ENCODE peak calls at places on chromosomes 3 and 15, in ten cellular contexts. One of them, this sample, is unnamed.

GRCh38 chr15:24696855-24697254 is 21.3 kb downstream of the NPAP1 start:
- DNase-seq in activated CD8-positive, alpha-beta memory T cell treated with anti-CD3 and anti-CD28 coated beads, Interleukin-2, amount 10 ng/mL, durations not matched to agents 7 days and 5 days: no peak
- DNase-seq in mesothelial cell of epicardium: no peak
- DNase-seq in B cell: no peak
- DNase-seq in A673: no peak
- DNase-seq in G401: no peak
- DNase-seq in retinal pigment epithelial cell: no peak
- DNase-seq in M059J: no peak
- DNase-seq in non-pigmented ciliary epithelial cell: no peak
- DNase-seq in MG63: no peak
- DNase-seq in this sample: peak

GRCh38 chr3:151431940-151432339 is 28.9 kb downstream of the IGSF10 start:
- DNase-seq in activated CD8-positive, alpha-beta memory T cell treated with anti-CD3 and anti-CD28 coated beads, Interleukin-2, amount 10 ng/mL, durations not matched to agents 7 days and 5 days: no peak
- DNase-seq in mesothelial cell of epicardium: no peak
- DNase-seq in B cell: no peak
- DNase-seq in A673: no peak
- DNase-seq in G401: no peak
- DNase-seq in retinal pigment epithelial cell: peak
- DNase-seq in M059J: peak
- DNase-seq in non-pigmented ciliary epithelial cell: peak
- DNase-seq in MG63: no peak
- DNase-seq in this sample: no peak

GRCh38 chr3:120200836-120201235 is 84.2 kb downstream of the GPR156 start:
- DNase-seq in activated CD8-positive, alpha-beta memory T cell treated with anti-CD3 and anti-CD28 coated beads, Interleukin-2, amount 10 ng/mL, durations not matched to agents 7 days and 5 days: no peak
- DNase-seq in mesothelial cell of epicardium: no peak
- DNase-seq in B cell: no peak
- DNase-seq in A673: no peak
- DNase-seq in G401: no peak
- DNase-seq in retinal pigment epithelial cell: no peak
- DNase-seq in M059J: no peak
- DNase-seq in non-pigmented ciliary epithelial cell: no peak
- DNase-seq in MG63: no peak
- DNase-seq in this sample: no peak

GRCh38 chr15:68484696-68485400 is 52.9 kb upstream of the ITGA11 start:
- DNase-seq in activated CD8-positive, alpha-beta memory T cell treated with anti-CD3 and anti-CD28 coated beads, Interleukin-2, amount 10 ng/mL, durations not matched to agents 7 days and 5 days: no peak
- DNase-seq in mesothelial cell of epicardium: no peak
- DNase-seq in B cell: no peak
- DNase-seq in A673: no peak
- DNase-seq in G401: no peak
- DNase-seq in retinal pigment epithelial cell: no peak
- DNase-seq in M059J: peak
- DNase-seq in non-pigmented ciliary epithelial cell: no peak
- DNase-seq in MG63: peak
- DNase-seq in this sample: peak

GRCh38 chr3:126607214-126607908 is 47.6 kb downstream of the TXNRD3 start:
- DNase-seq in activated CD8-positive, alpha-beta memory T cell treated with anti-CD3 and anti-CD28 coated beads, Interleukin-2, amount 10 ng/mL, durations not matched to agents 7 days and 5 days: peak
- DNase-seq in mesothelial cell of epicardium: no peak
- DNase-seq in B cell: no peak
- DNase-seq in A673: no peak
- DNase-seq in G401: no peak
- DNase-seq in retinal pigment epithelial cell: no peak
- DNase-seq in M059J: peak
- DNase-seq in non-pigmented ciliary epithelial cell: peak
- DNase-seq in MG63: peak
- DNase-seq in this sample: no peak

GRCh38 chr3:150871192-150871591 is 34.0 kb downstream of the MINDY4B start:
- DNase-seq in activated CD8-positive, alpha-beta memory T cell treated with anti-CD3 and anti-CD28 coated beads, Interleukin-2, amount 10 ng/mL, durations not matched to agents 7 days and 5 days: no peak
- DNase-seq in mesothelial cell of epicardium: no peak
- DNase-seq in B cell: no peak
- DNase-seq in A673: no peak
- DNase-seq in G401: no peak
- DNase-seq in retinal pigment epithelial cell: no peak
- DNase-seq in M059J: peak
- DNase-seq in non-pigmented ciliary epithelial cell: no peak
- DNase-seq in MG63: no peak
- DNase-seq in this sample: no peak

GRCh38 chr15:82051664-82052063 is 5.8 kb upstream of the MEX3B start:
- DNase-seq in activated CD8-positive, alpha-beta memory T cell treated with anti-CD3 and anti-CD28 coated beads, Interleukin-2, amount 10 ng/mL, durations not matched to agents 7 days and 5 days: no peak
- DNase-seq in mesothelial cell of epicardium: no peak
- DNase-seq in B cell: no peak
- DNase-seq in A673: no peak
- DNase-seq in G401: no peak
- DNase-seq in retinal pigment epithelial cell: no peak
- DNase-seq in M059J: peak
- DNase-seq in non-pigmented ciliary epithelial cell: no peak
- DNase-seq in MG63: no peak
- DNase-seq in this sample: no peak

GRCh38 chr3:178709047-178709446 is 172.8 kb downstream of the KCNMB2 start:
- DNase-seq in activated CD8-positive, alpha-beta memory T cell treated with anti-CD3 and anti-CD28 coated beads, Interleukin-2, amount 10 ng/mL, durations not matched to agents 7 days and 5 days: no peak
- DNase-seq in mesothelial cell of epicardium: no peak
- DNase-seq in B cell: no peak
- DNase-seq in A673: no peak
- DNase-seq in G401: no peak
- DNase-seq in retinal pigment epithelial cell: no peak
- DNase-seq in M059J: peak
- DNase-seq in non-pigmented ciliary epithelial cell: no peak
- DNase-seq in MG63: no peak
- DNase-seq in this sample: no peak

GRCh38 chr3:170738756-170739155 is 131.2 kb downstream of the RPL22L1 start:
- DNase-seq in activated CD8-positive, alpha-beta memory T cell treated with anti-CD3 and anti-CD28 coated beads, Interleukin-2, amount 10 ng/mL, durations not matched to agents 7 days and 5 days: no peak
- DNase-seq in mesothelial cell of epicardium: no peak
- DNase-seq in B cell: no peak
- DNase-seq in A673: no peak
- DNase-seq in G401: no peak
- DNase-seq in retinal pigment epithelial cell: no peak
- DNase-seq in M059J: peak
- DNase-seq in non-pigmented ciliary epithelial cell: no peak
- DNase-seq in MG63: peak
- DNase-seq in this sample: no peak

GRCh38 chr3:149894211-149894610 is 76.5 kb downstream of the PFN2 start:
- DNase-seq in activated CD8-positive, alpha-beta memory T cell treated with anti-CD3 and anti-CD28 coated beads, Interleukin-2, amount 10 ng/mL, durations not matched to agents 7 days and 5 days: no peak
- DNase-seq in mesothelial cell of epicardium: no peak
- DNase-seq in B cell: no peak
- DNase-seq in A673: no peak
- DNase-seq in G401: no peak
- DNase-seq in retinal pigment epithelial cell: no peak
- DNase-seq in M059J: peak
- DNase-seq in non-pigmented ciliary epithelial cell: no peak
- DNase-seq in MG63: no peak
- DNase-seq in this sample: no peak

GRCh38 chr15:77285057-77285456 is 134.8 kb downstream of the PEAK1 start:
- DNase-seq in activated CD8-positive, alpha-beta memory T cell treated with anti-CD3 and anti-CD28 coated beads, Interleukin-2, amount 10 ng/mL, durations not matched to agents 7 days and 5 days: no peak
- DNase-seq in mesothelial cell of epicardium: no peak
- DNase-seq in B cell: no peak
- DNase-seq in A673: no peak
- DNase-seq in G401: no peak
- DNase-seq in retinal pigment epithelial cell: no peak
- DNase-seq in M059J: no peak
- DNase-seq in non-pigmented ciliary epithelial cell: no peak
- DNase-seq in MG63: no peak
- DNase-seq in this sample: no peak